ENCODE peak calls at places on chromosome 2, in ten cellular contexts. G is upper lobe of left lung, D is GM13977, H is pancreas, R is cardiac fibroblast, W is body of pancreas, M is neural progenitor cell, C is GM12878, O is hepatocyte, Y is HFFc6. K is an unnamed sample.
A peak's percentile ranks its signal among the peaks of the same experiment; 100 is the strongest.

GRCh38 chr2:170813611-170814550 is 2.8 kb upstream of the GAD1 start:
- DNase-seq in Y (peak; percentile 22), D (no peak), R (peak; percentile 54), M (peak; percentile 94), W (peak; percentile 48), G (peak; percentile 39), C (no peak), O (peak; percentile 86), H (no peak), K (no peak)

GRCh38 chr2:189116059-189116458 is 63.5 kb downstream of the COL5A2 start:
- DNase-seq in O (no peak), H (no peak), C (no peak), Y (no peak), D (no peak), R (no peak), M (no peak), G (no peak), W (no peak), K (no peak)

GRCh38 chr2:240473211-240473610 is 37.7 kb downstream of the GPC1 start:
- DNase-seq in G (no peak), R (no peak), W (no peak), Y (no peak), H (no peak), D (no peak), O (no peak), C (no peak), M (no peak), K (no peak)

GRCh38 chr2:126946323-126947089 is 47.8 kb downstream of the TEX51 start:
- DNase-seq in R (no peak), D (no peak), O (no peak), M (no peak), Y (no peak), W (no peak), H (no peak), C (no peak), G (no peak), K (no peak)

GRCh38 chr2:10150436-10150835 is 27.9 kb downstream of the RRM2 start:
- DNase-seq in M (no peak), W (no peak), C (no peak), R (no peak), O (no peak), D (no peak), G (no peak), H (no peak), Y (no peak), K (no peak)

GRCh38 chr2:72236445-72237067 is 88.9 kb upstream of the CYP26B1 start:
- DNase-seq in D (no peak), M (no peak), O (no peak), Y (peak; percentile 74), C (no peak), W (no peak), G (no peak), R (peak; percentile 87), H (no peak), K (no peak)

GRCh38 chr2:120580709-120581108 is 155.0 kb upstream of the GLI2 start:
- DNase-seq in R (no peak), W (no peak), H (no peak), M (no peak), C (no peak), G (no peak), D (no peak), O (no peak), Y (no peak), K (no peak)

GRCh38 chr2:170812716-170813585 is 3.7 kb upstream of the GAD1 start:
- DNase-seq in D (peak; percentile 77), M (peak; percentile 94), G (no peak), H (no peak), W (no peak), Y (peak; percentile 76), R (peak; percentile 98), C (no peak), O (peak; percentile 92), K (no peak)

GRCh38 chr2:164430166-164430783 is 191.0 kb downstream of the GRB14 start:
- DNase-seq in M (peak; percentile 70), C (no peak), G (no peak), D (no peak), H (no peak), O (peak; percentile 56), Y (peak; percentile 8), W (peak; percentile 39), R (peak; percentile 69), K (no peak)

GRCh38 chr2:84942964-84943421 is 28.0 kb upstream of the KCMF1 start:
- DNase-seq in G (no peak), R (peak; percentile 60), H (no peak), C (peak; percentile 93), Y (no peak), D (peak; percentile 61), O (no peak), W (no peak), M (no peak), K (no peak)

GRCh38 chr2:71691747-71692455 is 238.5 kb downstream of the DYSF start:
- DNase-seq in H (no peak), M (peak; percentile 41), D (no peak), W (no peak), G (no peak), O (no peak), C (no peak), Y (no peak), R (no peak), K (no peak)

GRCh38 chr2:96832751-96833507 is 10.9 kb downstream of the ANKRD23 start:
- DNase-seq in O (peak; percentile 66), Y (peak; percentile 61), D (no peak), G (peak; percentile 71), C (no peak), R (peak; percentile 64), H (peak; percentile 95), W (peak; percentile 97), M (peak; percentile 93), K (no peak)

GRCh38 chr2:181178130-181178529 is 197.7 kb downstream of the UBE2E3 start:
- DNase-seq in O (no peak), W (no peak), Y (no peak), D (no peak), M (no peak), R (no peak), H (no peak), G (no peak), C (no peak), K (no peak)

GRCh38 chr2:181174880-181175590 is 194.6 kb downstream of the UBE2E3 start:
- DNase-seq in H (no peak), Y (no peak), W (no peak), O (no peak), C (no peak), R (peak; percentile 25), M (no peak), D (peak; percentile 26), G (no peak), K (no peak)

GRCh38 chr2:181177376-181177775 is 197.0 kb downstream of the UBE2E3 start:
- DNase-seq in H (no peak), M (no peak), W (no peak), G (no peak), Y (no peak), R (peak; percentile 7), O (no peak), D (no peak), C (no peak), K (no peak)

GRCh38 chr2:181176540-181176939 is 196.1 kb downstream of the UBE2E3 start:
- DNase-seq in R (peak; percentile 9), C (no peak), M (no peak), H (no peak), D (no peak), Y (no peak), O (no peak), G (no peak), W (no peak), K (no peak)

DNA sequence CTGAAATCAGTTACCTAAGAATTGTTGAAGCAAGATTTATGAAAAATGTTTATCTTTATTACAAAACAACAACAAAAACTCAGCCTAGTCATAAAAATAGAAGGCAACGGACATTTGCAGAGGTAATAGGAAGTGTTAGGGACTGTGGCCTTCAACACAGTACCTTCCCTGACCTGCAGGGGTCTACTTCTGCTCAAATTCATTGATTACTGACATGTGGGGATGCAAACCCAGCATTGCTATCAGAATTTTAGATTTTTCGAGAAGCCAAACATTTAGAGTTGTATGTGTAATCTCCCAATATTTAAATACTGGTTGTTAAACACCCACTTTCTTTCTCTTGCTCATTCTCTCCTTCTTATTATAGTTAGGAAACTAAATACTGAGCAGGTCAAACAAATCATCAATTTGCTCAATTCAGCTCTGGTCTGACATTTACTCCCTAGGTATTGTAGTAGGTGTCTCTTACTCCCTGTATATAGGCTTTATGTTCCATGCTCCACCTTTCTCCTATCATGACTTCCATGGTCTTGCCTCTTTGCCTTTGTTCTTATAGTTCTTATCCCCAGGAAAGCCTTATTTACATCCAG is 198.5 kb downstream of the UBE2E3 start:
- DNase-seq in W (peak; percentile 12), O (no peak), G (no peak), Y (no peak), H (no peak), M (peak; percentile 48), D (no peak), C (no peak), R (peak; percentile 7), K (no peak)
- TF ChIP-seq CTCF in W (no peak), O (peak; percentile 15), G (peak; percentile 20), Y (peak; percentile 66), H (no peak), M (peak; percentile 64), D (peak; percentile 51), C (peak; percentile 57), R (peak; percentile 45), K (peak; percentile 14)

DNA sequence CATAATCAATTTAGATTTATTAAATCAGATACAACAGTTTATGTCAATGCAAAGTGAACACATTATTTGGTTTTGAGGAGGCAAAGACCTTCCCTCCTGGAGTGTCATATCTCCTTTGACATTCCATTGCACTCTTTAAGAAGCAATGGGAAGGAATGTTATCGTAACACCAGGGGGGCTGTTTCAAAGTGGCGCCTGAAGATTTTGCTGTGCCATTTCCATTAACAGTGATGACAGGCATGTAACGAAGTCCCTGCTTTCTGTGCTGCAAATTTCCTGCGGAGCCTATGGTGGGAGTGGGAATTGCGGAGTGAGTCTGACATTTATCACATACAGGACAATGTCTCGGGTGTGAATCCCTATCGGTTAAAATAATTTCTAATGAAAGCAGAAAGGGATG is 499.6 kb upstream of the RAB6C start:
- DNase-seq in D (no peak), W (no peak), M (peak; percentile 24), G (no peak), H (no peak), R (no peak), O (no peak), C (no peak), Y (no peak), K (no peak)
- TF ChIP-seq CTCF in D (no peak), W (no peak), M (no peak), G (no peak), H (no peak), R (no peak), O (no peak), C (no peak), Y (no peak), K (no peak)

GRCh38 chr2:156892449-156893335 is 364.8 kb upstream of the GALNT5 start:
- DNase-seq in R (peak; percentile 72), O (peak; percentile 69), G (no peak), M (peak; percentile 67), D (no peak), W (no peak), H (no peak), Y (peak; percentile 24), C (peak; percentile 7), K (no peak)
- TF ChIP-seq CTCF in R (peak; percentile 44), O (peak; percentile 80), G (peak; percentile 26), M (peak; percentile 73), D (peak; percentile 72), W (peak; percentile 59), H (peak; percentile 33), Y (peak; percentile 76), C (peak; percentile 45), K (peak; percentile 84)

DNA sequence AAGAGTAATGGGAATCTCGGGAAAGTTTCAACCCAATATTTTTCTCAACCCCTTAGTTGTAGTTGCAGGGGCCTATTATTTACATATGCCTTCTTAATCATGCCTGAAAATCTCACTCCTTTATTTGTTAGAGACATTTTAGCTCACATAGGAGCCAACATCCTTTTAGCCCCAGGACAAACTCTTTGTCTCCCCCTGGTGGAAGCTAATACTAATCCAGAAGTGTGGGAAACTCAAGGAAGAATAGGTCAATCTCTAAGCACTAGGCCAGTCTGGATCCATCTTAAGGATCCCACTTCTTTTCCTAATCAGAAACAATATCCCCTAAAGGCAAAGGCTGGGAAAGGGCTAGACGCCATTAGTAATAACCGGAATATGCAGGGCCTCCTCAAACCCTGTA is 550.9 kb upstream of the PKDCC start:
- DNase-seq in M (no peak), H (no peak), D (no peak), G (no peak), W (no peak), C (no peak), O (no peak), R (peak; percentile 13), Y (no peak), K (no peak)
- TF ChIP-seq CTCF in M (peak; percentile 28), H (no peak), D (peak; percentile 36), G (no peak), W (no peak), C (peak; percentile 29), O (no peak), R (peak; percentile 41), Y (peak; percentile 34), K (no peak)

K was measured in D721Med.